ENCODE peak calls at places on chromosome 11, in seven cellular contexts. D, R, E, Q, F, K and Y are unnamed samples.

GRCh38 chr11:105202844-105203548 is 63.4 kb upstream of the CARD18 start:
- DNase-seq in D (no peak), R (peak; percentile 15), E (no peak), Q (peak; percentile 50), F (no peak), K (no peak), Y (no peak)

GRCh38 chr11:34052608-34053160 is 1.2 kb downstream of the CAPRIN1 start:
- DNase-seq in D (no peak), R (no peak), E (no peak), Q (peak; percentile 16), F (no peak), K (no peak), Y (peak; percentile 77)

GRCh38 chr11:10818594-10818993 is 9.9 kb upstream of the EIF4G2 start:
- DNase-seq in D (no peak), R (no peak), E (no peak), Q (peak; percentile 84), F (no peak), K (no peak), Y (no peak)

GRCh38 chr11:114098927-114099326 is 39.4 kb downstream of the ZBTB16 start:
- DNase-seq in D (no peak), R (no peak), E (no peak), Q (peak; percentile 70), F (no peak), K (no peak), Y (no peak)

GRCh38 chr11:24239016-24239720 is 257.7 kb upstream of the LUZP2 start:
- DNase-seq in D (no peak), R (peak; percentile 67), E (no peak), Q (peak; percentile 86), F (no peak), K (no peak), Y (no peak)

GRCh38 chr11:6481924-6482275 is 599 bp downstream of the TIMM10B start:
- DNase-seq in D (no peak), R (peak; percentile 12), E (no peak), Q (peak; percentile 35), F (no peak), K (no peak), Y (no peak)

GRCh38 chr11:114230031-114230430 is 66.2 kb upstream of the NNMT start:
- DNase-seq in D (no peak), R (no peak), E (no peak), Q (no peak), F (no peak), K (no peak), Y (no peak)

GRCh38 chr11:44976576-44976975 is 25.9 kb upstream of the TP53I11 start:
- DNase-seq in D (no peak), R (no peak), E (no peak), Q (no peak), F (no peak), K (no peak), Y (no peak)

GRCh38 chr11:92440701-92441338 is 216.2 kb downstream of the FAT3 start:
- DNase-seq in D (peak; percentile 26), R (no peak), E (peak; percentile 42), Q (no peak), F (no peak), K (no peak), Y (peak; percentile 16)

GRCh38 chr11:105432241-105432995 is 177.5 kb upstream of the GRIA4 start:
- DNase-seq in D (no peak), R (no peak), E (no peak), Q (no peak), F (no peak), K (no peak), Y (no peak)

GRCh38 chr11:116499396-116500001 is 273.3 kb downstream of the BUD13 start:
- DNase-seq in D (peak; percentile 89), R (peak; percentile 41), E (peak; percentile 77), Q (peak; percentile 44), F (no peak), K (no peak), Y (peak; percentile 82)

GRCh38 chr11:65588199-65589054 is 7.2 kb downstream of the KCNK7 start:
- DNase-seq in D (peak; percentile 81), R (peak; percentile 68), E (no peak), Q (peak; percentile 60), F (no peak), K (no peak), Y (peak; percentile 74)

GRCh38 chr11:83195176-83195531 is 1.6 kb downstream of the ANKRD42 start:
- DNase-seq in D (no peak), R (peak; percentile 11), E (no peak), Q (no peak), F (no peak), K (no peak), Y (peak; percentile 31)

GRCh38 chr11:109422755-109423113 is 744 bp downstream of the C11orf87 start:
- DNase-seq in D (no peak), R (peak; percentile 17), E (no peak), Q (peak; percentile 20), F (no peak), K (no peak), Y (peak; percentile 39)

GRCh38 chr11:33633251-33634003 is 67.2 kb downstream of the C11orf91 start:
- DNase-seq in D (peak; percentile 43), R (peak; percentile 64), E (no peak), Q (peak; percentile 93), F (peak; percentile 98), K (no peak), Y (no peak)

GRCh38 chr11:120501440-120501839 is 10.1 kb upstream of the GRIK4 start:
- DNase-seq in D (no peak), R (no peak), E (no peak), Q (no peak), F (no peak), K (no peak), Y (no peak)

GRCh38 chr11:11813288-11813962 is 28.3 kb upstream of the USP47 start:
- DNase-seq in D (no peak), R (peak; percentile 91), E (no peak), Q (peak; percentile 99), F (no peak), K (no peak), Y (no peak)

GRCh38 chr11:43738600-43739409 is 58.3 kb downstream of the HSD17B12 start:
- DNase-seq in D (peak; percentile 38), R (peak; percentile 85), E (no peak), Q (peak; percentile 91), F (no peak), K (no peak), Y (peak; percentile 90)

GRCh38 chr11:10752061-10752460 is 1.0 kb downstream of the CTR9 start:
- DNase-seq in D (no peak), R (no peak), E (no peak), Q (no peak), F (no peak), K (no peak), Y (no peak)

GRCh38 chr11:119081682-119082081 is 3.0 kb upstream of the HMBS start:
- DNase-seq in D (no peak), R (no peak), E (no peak), Q (no peak), F (no peak), K (no peak), Y (no peak)

GRCh38 chr11:35111171-35112055 is 27.6 kb upstream of the CD44 start:
- DNase-seq in D (no peak), R (peak; percentile 91), E (no peak), Q (peak; percentile 82), F (no peak), K (no peak), Y (no peak)

GRCh38 chr11:129652828-129653227 is 162.8 kb upstream of the TMEM45B start:
- DNase-seq in D (no peak), R (peak; percentile 75), E (no peak), Q (peak; percentile 91), F (no peak), K (no peak), Y (no peak)

GRCh38 chr11:65868907-65869306 is 3.7 kb downstream of the EFEMP2 start:
- DNase-seq in D (no peak), R (no peak), E (no peak), Q (no peak), F (no peak), K (no peak), Y (no peak)

GRCh38 chr11:96191752-96192151 is 151.2 kb downstream of the MAML2 start:
- DNase-seq in D (no peak), R (peak; percentile 76), E (no peak), Q (no peak), F (no peak), K (no peak), Y (no peak)